ENCODE peak calls at places on chromosomes 4 and X, in nine cellular contexts. I is GM23248; E is neural crest cell; V is BJ; L is hypothalamus; X is brain microvascular endothelial cell; Z is choroid plexus epithelial cell; C is stimulated activated CD4-positive, alpha-beta T cell treated with anti-CD3 and anti-CD28 coated beads, Interleukin-15, amount 100 ng/mL, for 1 hour; R is T-cell. Q is an unnamed sample.

GRCh38 chr4:4871267-4872147 is 12.0 kb downstream of the MSX1 start:
- DNase-seq in I (no peak), E (no peak), V (no peak), L (no peak), X (no peak), Z (no peak), C (no peak), R (no peak), Q (peak)

GRCh38 chrX:105475801-105476200 is 255.3 kb upstream of the TEX13A start:
- DNase-seq in I (no peak), E (no peak), V (no peak), L (no peak), X (no peak), Z (no peak), C (no peak), R (no peak), Q (no peak)

GRCh38 chr4:111781611-111782010 is 363.6 kb upstream of the FAM241A start:
- DNase-seq in I (no peak), E (no peak), V (no peak), L (no peak), X (no peak), Z (no peak), C (no peak), R (no peak), Q (no peak)

GRCh38 chr4:95017690-95018089 is 259.9 kb downstream of the BMPR1B start:
- DNase-seq in I (no peak), E (no peak), V (no peak), L (no peak), X (no peak), Z (no peak), C (no peak), R (no peak), Q (no peak)

GRCh38 chr4:25532579-25532978 is 123.1 kb upstream of the SLC34A2 start:
- DNase-seq in I (peak), E (no peak), V (no peak), L (no peak), X (no peak), Z (no peak), C (no peak), R (no peak), Q (no peak)

GRCh38 chrX:106932960-106933537 is 12.8 kb downstream of the CLDN2 start:
- DNase-seq in I (peak), E (no peak), V (no peak), L (no peak), X (no peak), Z (peak), C (no peak), R (no peak), Q (no peak)

GRCh38 chr4:138414202-138414601 is 172.1 kb upstream of the SLC7A11 start:
- DNase-seq in I (no peak), E (no peak), V (no peak), L (no peak), X (no peak), Z (peak), C (no peak), R (no peak), Q (no peak)

GRCh38 chrX:114717921-114718320 is 134.0 kb downstream of the HTR2C start:
- DNase-seq in I (no peak), E (peak), V (no peak), L (no peak), X (no peak), Z (peak), C (no peak), R (no peak), Q (peak)

GRCh38 chrX:86002076-86002896 is 45.1 kb downstream of the CHM start:
- DNase-seq in I (no peak), E (no peak), V (no peak), L (no peak), X (peak), Z (peak), C (no peak), R (no peak), Q (peak)

GRCh38 chrX:129577473-129577872 is 37.4 kb downstream of the OCRL start:
- DNase-seq in I (peak), E (no peak), V (peak), L (no peak), X (peak), Z (peak), C (no peak), R (no peak), Q (no peak)

GRCh38 chrX:107970073-107970472 is 12.1 kb downstream of the TEX13B start:
- DNase-seq in I (no peak), E (no peak), V (no peak), L (no peak), X (no peak), Z (peak), C (no peak), R (no peak), Q (no peak)

GRCh38 chr4:24067781-24068193 is 177.9 kb upstream of the PPARGC1A start:
- DNase-seq in I (peak), E (no peak), V (peak), L (no peak), X (peak), Z (peak), C (no peak), R (no peak), Q (no peak)

GRCh38 chr4:7034262-7035081 is 8.7 kb upstream of the TADA2B start:
- DNase-seq in I (peak), E (no peak), V (no peak), L (no peak), X (peak), Z (peak), C (no peak), R (no peak), Q (peak)

GRCh38 chr4:38067499-38067898 is 107.3 kb downstream of the PTTG2 start:
- DNase-seq in I (no peak), E (no peak), V (no peak), L (no peak), X (no peak), Z (no peak), C (no peak), R (no peak), Q (no peak)

GRCh38 chr4:101010987-101011386 is 336.3 kb downstream of the PPP3CA start:
- DNase-seq in I (no peak), E (no peak), V (no peak), L (no peak), X (no peak), Z (no peak), C (no peak), R (no peak), Q (no peak)

GRCh38 chrX:54444752-54445151 is 4.5 kb downstream of the TSR2 start:
- DNase-seq in I (no peak), E (no peak), V (no peak), L (no peak), X (no peak), Z (no peak), C (no peak), R (no peak), Q (no peak)

GRCh38 chr4:160375746-160376452 is 1273.0 kb downstream of the RAPGEF2 start:
- DNase-seq in I (no peak), E (no peak), V (no peak), L (no peak), X (peak), Z (peak), C (no peak), R (no peak), Q (no peak)

GRCh38 chr4:154593868-154594267 is 3.3 kb upstream of the FGA start:
- DNase-seq in I (no peak), E (no peak), V (no peak), L (no peak), X (no peak), Z (no peak), C (no peak), R (no peak), Q (no peak)

GRCh38 chrX:107700317-107700774 is 72.0 kb downstream of the PRPS1 start:
- DNase-seq in I (peak), E (no peak), V (no peak), L (no peak), X (no peak), Z (peak), C (no peak), R (no peak), Q (no peak)

GRCh38 chr4:176565044-176565443 is 227.7 kb downstream of the VEGFC start:
- DNase-seq in I (peak), E (no peak), V (no peak), L (no peak), X (no peak), Z (no peak), C (no peak), R (no peak), Q (no peak)